ENCODE peak calls at places on chromosomes 1 and 21, in five cellular contexts. One of them, this sample, is unnamed.

GRCh38 chr1:46288485-46289133 is 14.8 kb downstream of the LRRC41 start:
- DNase-seq in HFFc6: peak
- DNase-seq in cardiac fibroblast: peak
- DNase-seq in endothelial cell: no peak
- DNase-seq in GM23338: peak
- DNase-seq in this sample: no peak

GRCh38 chr21:46401186-46401910 is 57.3 kb upstream of the DIP2A start:
- DNase-seq in HFFc6: no peak
- DNase-seq in cardiac fibroblast: no peak
- DNase-seq in endothelial cell: no peak
- DNase-seq in GM23338: no peak
- DNase-seq in this sample: no peak

GRCh38 chr1:211643324-211644212 is 31.9 kb downstream of the NEK2 start:
- DNase-seq in HFFc6: no peak
- DNase-seq in cardiac fibroblast: no peak
- DNase-seq in endothelial cell: peak
- DNase-seq in GM23338: no peak
- DNase-seq in this sample: peak

GRCh38 chr21:38377165-38378093 is 120.6 kb downstream of the KCNJ15 start:
- DNase-seq in HFFc6: no peak
- DNase-seq in cardiac fibroblast: no peak
- DNase-seq in endothelial cell: no peak
- DNase-seq in GM23338: no peak
- DNase-seq in this sample: no peak

GRCh38 chr1:183417691-183418491 is at the start of gene NMNAT2:
- DNase-seq in HFFc6: peak
- DNase-seq in cardiac fibroblast: peak
- DNase-seq in endothelial cell: peak
- DNase-seq in GM23338: peak
- DNase-seq in this sample: no peak

GRCh38 chr1:184740344-184740743 is 14.3 kb downstream of the EDEM3 start:
- DNase-seq in HFFc6: no peak
- DNase-seq in cardiac fibroblast: no peak
- DNase-seq in endothelial cell: no peak
- DNase-seq in GM23338: no peak
- DNase-seq in this sample: no peak

GRCh38 chr1:17419626-17420328 is 19.7 kb downstream of the RCC2 start:
- DNase-seq in HFFc6: peak
- DNase-seq in cardiac fibroblast: peak
- DNase-seq in endothelial cell: peak
- DNase-seq in GM23338: peak
- DNase-seq in this sample: peak

GRCh38 chr1:18794066-18794465 is 65.4 kb downstream of the TAS1R2 start:
- DNase-seq in HFFc6: no peak
- DNase-seq in cardiac fibroblast: no peak
- DNase-seq in endothelial cell: no peak
- DNase-seq in GM23338: no peak
- DNase-seq in this sample: no peak

GRCh38 chr1:44417351-44418021 is 12.4 kb downstream of the RNF220 start:
- DNase-seq in HFFc6: no peak
- DNase-seq in cardiac fibroblast: peak
- DNase-seq in endothelial cell: peak
- DNase-seq in GM23338: peak
- DNase-seq in this sample: peak

GRCh38 chr1:241229711-241230110 is 127.3 kb downstream of the RGS7 start:
- DNase-seq in HFFc6: no peak
- DNase-seq in cardiac fibroblast: no peak
- DNase-seq in endothelial cell: no peak
- DNase-seq in GM23338: no peak
- DNase-seq in this sample: no peak

GRCh38 chr1:39898648-39899603 is 2.8 kb downstream of the MYCL start:
- DNase-seq in HFFc6: no peak
- DNase-seq in cardiac fibroblast: peak
- DNase-seq in endothelial cell: peak
- DNase-seq in GM23338: peak
- DNase-seq in this sample: no peak

GRCh38 chr1:24236170-24237045 is 49.3 kb upstream of the IFNLR1 start:
- DNase-seq in HFFc6: peak
- DNase-seq in cardiac fibroblast: peak
- DNase-seq in endothelial cell: no peak
- DNase-seq in GM23338: peak
- DNase-seq in this sample: no peak

GRCh38 chr1:60130703-60131102 is 57.1 kb upstream of the C1orf87 start:
- DNase-seq in HFFc6: no peak
- DNase-seq in cardiac fibroblast: peak
- DNase-seq in endothelial cell: no peak
- DNase-seq in GM23338: no peak
- DNase-seq in this sample: no peak

GRCh38 chr21:19245188-19245580 is 841.6 kb upstream of the TMPRSS15 start:
- DNase-seq in HFFc6: no peak
- DNase-seq in cardiac fibroblast: no peak
- DNase-seq in endothelial cell: no peak
- DNase-seq in GM23338: no peak
- DNase-seq in this sample: no peak

GRCh38 chr1:53326598-53327182 is 1.2 kb downstream of the LRP8 start:
- DNase-seq in HFFc6: no peak
- DNase-seq in cardiac fibroblast: no peak
- DNase-seq in endothelial cell: peak
- DNase-seq in GM23338: peak
- DNase-seq in this sample: no peak

GRCh38 chr1:40313329-40313957 is 3.6 kb downstream of the COL9A2 start:
- DNase-seq in HFFc6: no peak
- DNase-seq in cardiac fibroblast: peak
- DNase-seq in endothelial cell: no peak
- DNase-seq in GM23338: no peak
- DNase-seq in this sample: no peak

GRCh38 chr1:245888809-245889208 is 618.3 kb downstream of the SMYD3 start:
- DNase-seq in HFFc6: peak
- DNase-seq in cardiac fibroblast: peak
- DNase-seq in endothelial cell: peak
- DNase-seq in GM23338: peak
- DNase-seq in this sample: no peak

GRCh38 chr1:230081751-230082150 is 14.7 kb downstream of the GALNT2 start:
- DNase-seq in HFFc6: no peak
- DNase-seq in cardiac fibroblast: no peak
- DNase-seq in endothelial cell: no peak
- DNase-seq in GM23338: no peak
- DNase-seq in this sample: no peak

GRCh38 chr1:113874017-113874879 is 2.7 kb upstream of the PTPN22 start:
- DNase-seq in HFFc6: peak
- DNase-seq in cardiac fibroblast: peak
- DNase-seq in endothelial cell: no peak
- DNase-seq in GM23338: peak
- DNase-seq in this sample: no peak

GRCh38 chr1:65539272-65540131 is 119.0 kb downstream of the LEPR start:
- DNase-seq in HFFc6: no peak
- DNase-seq in cardiac fibroblast: no peak
- DNase-seq in endothelial cell: no peak
- DNase-seq in GM23338: no peak
- DNase-seq in this sample: no peak

GRCh38 chr1:209416009-209416408 is 167.5 kb upstream of the CAMK1G start:
- DNase-seq in HFFc6: peak
- DNase-seq in cardiac fibroblast: no peak
- DNase-seq in endothelial cell: no peak
- DNase-seq in GM23338: no peak
- DNase-seq in this sample: no peak

GRCh38 chr21:44933199-44933937 is 6.5 kb upstream of the SLX9 start:
- DNase-seq in HFFc6: no peak
- DNase-seq in cardiac fibroblast: no peak
- DNase-seq in endothelial cell: no peak
- DNase-seq in GM23338: no peak
- DNase-seq in this sample: no peak

GRCh38 chr21:44931137-44931500 is 8.7 kb upstream of the SLX9 start:
- DNase-seq in HFFc6: no peak
- DNase-seq in cardiac fibroblast: peak
- DNase-seq in endothelial cell: no peak
- DNase-seq in GM23338: peak
- DNase-seq in this sample: no peak

GRCh38 chr21:44931501-44932365 is 8.1 kb upstream of the SLX9 start:
- DNase-seq in HFFc6: no peak
- DNase-seq in cardiac fibroblast: no peak
- DNase-seq in endothelial cell: no peak
- DNase-seq in GM23338: no peak
- DNase-seq in this sample: no peak

GRCh38 chr21:44933938-44934260 is 5.9 kb upstream of the SLX9 start:
- DNase-seq in HFFc6: no peak
- DNase-seq in cardiac fibroblast: no peak
- DNase-seq in endothelial cell: no peak
- DNase-seq in GM23338: no peak
- DNase-seq in this sample: no peak

DNA sequence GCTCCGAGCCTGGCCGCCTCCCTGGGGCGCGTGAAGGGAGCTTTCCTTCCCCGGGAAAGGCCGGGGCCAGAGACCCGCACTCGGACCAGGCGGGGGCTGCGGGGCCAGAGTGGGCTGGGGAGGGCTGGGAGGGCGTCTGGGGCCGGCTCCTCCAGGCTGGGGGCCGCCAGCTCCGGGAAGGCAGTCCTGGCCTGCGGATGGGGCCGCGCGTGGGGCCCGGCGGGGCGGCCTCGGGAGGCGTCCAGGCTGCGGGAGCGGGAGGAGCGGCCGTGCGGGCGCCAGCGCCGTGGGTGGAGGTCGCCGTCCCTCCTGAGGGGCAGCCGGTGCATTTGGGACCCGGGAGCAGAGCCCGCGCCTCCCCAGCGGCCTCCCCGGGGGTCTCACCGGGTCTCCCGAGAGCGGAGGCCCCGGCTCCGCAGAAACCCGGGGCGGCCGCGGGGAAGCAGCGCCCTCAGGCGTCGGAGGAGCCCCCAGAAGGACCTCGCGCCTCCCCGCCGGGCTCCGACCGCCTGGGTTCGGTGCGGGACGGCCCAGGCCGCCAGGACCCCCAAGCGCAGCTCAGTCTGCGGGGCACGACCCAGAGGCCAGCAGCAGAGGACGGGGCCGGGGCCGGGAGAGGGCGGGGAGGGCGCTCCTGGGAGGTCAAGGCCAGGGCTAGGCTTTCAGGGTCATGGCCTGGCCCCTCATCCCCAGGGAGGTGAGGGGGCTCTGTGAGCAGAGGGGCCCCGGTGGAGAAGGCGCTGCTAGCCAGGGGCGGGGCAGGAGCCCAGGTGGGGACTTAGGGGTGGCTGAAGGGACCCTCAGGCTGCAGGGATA is 7.3 kb upstream of the SLX9 start:
- DNase-seq in HFFc6: no peak
- DNase-seq in cardiac fibroblast: no peak
- DNase-seq in endothelial cell: peak
- DNase-seq in GM23338: no peak
- DNase-seq in this sample: no peak
- TF ChIP-seq CTCF in HFFc6: peak
- TF ChIP-seq CTCF in cardiac fibroblast: peak
- TF ChIP-seq CTCF in endothelial cell: no peak
- TF ChIP-seq CTCF in GM23338: no peak
- TF ChIP-seq CTCF in this sample: peak

DNA sequence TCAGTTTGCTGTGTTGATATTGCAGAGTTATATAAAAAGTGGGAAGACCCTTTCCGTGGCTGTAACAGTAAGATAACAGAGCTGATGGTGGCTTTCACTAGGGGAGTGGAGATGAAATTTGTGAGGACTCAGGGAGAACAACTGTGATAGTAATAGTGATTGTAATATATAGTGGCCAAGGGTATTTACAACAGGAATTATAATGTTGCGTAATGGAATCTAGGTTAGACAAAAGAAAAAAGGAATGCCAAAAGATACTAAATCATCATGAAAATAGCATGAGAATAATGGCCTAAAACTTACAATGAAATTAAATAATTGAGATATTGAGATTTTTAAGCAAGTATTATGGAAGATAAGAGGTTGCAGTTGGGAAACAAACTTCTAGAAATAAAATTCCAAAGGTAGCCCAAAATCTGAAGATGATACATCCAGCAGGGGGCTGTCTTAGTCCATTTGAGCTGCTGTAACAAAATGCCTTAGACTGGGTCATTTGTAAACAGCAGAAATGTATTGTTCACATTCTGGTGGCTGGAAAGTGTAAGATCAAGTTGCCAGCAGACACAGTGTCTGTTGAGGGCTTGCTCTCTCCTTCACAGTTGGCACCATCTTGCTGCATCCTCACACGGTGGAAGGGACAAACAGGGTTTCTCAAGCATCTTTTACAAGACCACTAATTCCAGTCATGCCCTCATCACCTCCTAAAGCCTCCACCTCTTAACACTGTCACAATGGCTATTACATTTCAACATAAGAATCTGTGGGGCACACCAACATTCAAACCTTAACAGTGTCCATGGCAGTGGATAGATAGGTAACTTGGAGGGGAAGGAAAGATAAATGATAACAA is 711.2 kb downstream of the MRPL39 start:
- DNase-seq in HFFc6: peak
- DNase-seq in cardiac fibroblast: peak
- DNase-seq in endothelial cell: peak
- DNase-seq in GM23338: peak
- DNase-seq in this sample: no peak
- TF ChIP-seq CTCF in HFFc6: peak
- TF ChIP-seq CTCF in cardiac fibroblast: no peak
- TF ChIP-seq CTCF in endothelial cell: no peak
- TF ChIP-seq CTCF in GM23338: peak
- TF ChIP-seq CTCF in this sample: peak

GRCh38 chr1:112735752-112736151 is 20.6 kb upstream of the PPM1J start:
- DNase-seq in HFFc6: peak
- DNase-seq in cardiac fibroblast: peak
- DNase-seq in endothelial cell: no peak
- DNase-seq in GM23338: no peak
- DNase-seq in this sample: no peak

GRCh38 chr1:112743174-112744018 is 28.3 kb upstream of the PPM1J start:
- DNase-seq in HFFc6: no peak
- DNase-seq in cardiac fibroblast: no peak
- DNase-seq in endothelial cell: no peak
- DNase-seq in GM23338: peak
- DNase-seq in this sample: no peak

GRCh38 chr1:112737573-112737972 is 22.4 kb upstream of the PPM1J start:
- DNase-seq in HFFc6: no peak
- DNase-seq in cardiac fibroblast: no peak
- DNase-seq in endothelial cell: no peak
- DNase-seq in GM23338: no peak
- DNase-seq in this sample: no peak
- TF ChIP-seq CTCF in HFFc6: no peak
- TF ChIP-seq CTCF in cardiac fibroblast: no peak
- TF ChIP-seq CTCF in endothelial cell: no peak
- TF ChIP-seq CTCF in GM23338: peak
- TF ChIP-seq CTCF in this sample: no peak

DNA sequence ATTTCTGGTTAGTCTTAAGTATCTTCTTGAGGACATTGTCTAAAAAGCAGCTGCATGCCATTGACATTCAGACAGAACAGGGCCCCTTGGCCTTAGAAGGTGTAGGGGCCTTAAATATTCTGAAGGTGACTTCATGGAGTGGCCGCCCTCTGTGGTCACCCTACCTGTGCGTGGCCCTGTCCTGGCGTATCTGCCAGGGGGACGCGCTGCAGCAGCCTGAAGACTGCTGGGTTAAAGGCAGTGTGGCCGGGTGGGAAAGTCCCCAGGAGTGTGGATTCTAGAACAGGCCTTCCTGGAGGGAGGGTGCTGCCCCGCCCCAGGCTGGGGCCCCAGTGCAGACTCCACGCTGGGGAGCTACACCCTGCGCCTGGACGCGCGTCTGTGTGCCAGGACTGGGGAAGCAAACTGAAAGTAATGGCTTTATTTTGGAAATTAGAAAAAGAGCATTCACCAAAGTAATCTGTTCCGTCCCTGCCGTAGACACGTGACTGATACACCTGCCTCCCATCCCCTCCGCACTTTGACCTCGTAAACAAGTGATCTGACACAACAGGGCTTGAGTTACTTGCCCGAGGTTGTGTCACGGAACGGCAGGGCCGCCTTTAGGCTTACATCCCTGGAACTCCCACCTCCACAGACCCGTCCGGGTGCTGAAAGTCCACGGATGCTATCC is 1.8 kb downstream of the AGPAT3 start:
- DNase-seq in HFFc6: no peak
- DNase-seq in cardiac fibroblast: no peak
- DNase-seq in endothelial cell: no peak
- DNase-seq in GM23338: no peak
- DNase-seq in this sample: no peak
- TF ChIP-seq CTCF in HFFc6: no peak
- TF ChIP-seq CTCF in cardiac fibroblast: no peak
- TF ChIP-seq CTCF in endothelial cell: no peak
- TF ChIP-seq CTCF in GM23338: no peak
- TF ChIP-seq CTCF in this sample: no peak

This sample was measured in osteocyte.